ENCODE peak calls at places on chromosomes 4 and X, in four cellular contexts. U is A549, Z is breast epithelium, O is thyroid gland. S is an unnamed sample.

GRCh38 chrX:65668362-65669310 is 1.2 kb downstream of the MSN start:
- DNase-seq in U (peak), Z (peak), O (peak), S (peak)

GRCh38 chrX:71098302-71098701 is 2.7 kb downstream of the FOXO4 start:
- DNase-seq in U (peak), Z (no peak), O (peak), S (peak)

GRCh38 chr4:40579983-40580382 is 49.7 kb downstream of the RBM47 start:
- DNase-seq in U (peak), Z (no peak), O (no peak), S (no peak)

GRCh38 chrX:1598021-1598875 is 6.8 kb downstream of the AKAP17A start:
- DNase-seq in U (no peak), Z (no peak), O (no peak), S (no peak)

GRCh38 chrX:81120270-81120935 is 81.3 kb downstream of the HMGN5 start:
- DNase-seq in U (no peak), Z (no peak), O (peak), S (peak)

GRCh38 chr4:105936901-105937300 is 41.6 kb downstream of the NPNT start:
- DNase-seq in U (no peak), Z (no peak), O (peak), S (no peak)

GRCh38 chr4:156971623-156972369 is at the start of gene PDGFC:
- DNase-seq in U (peak), Z (peak), O (peak), S (peak)

GRCh38 chr4:174460684-174461083 is 61.6 kb downstream of the HPGD start:
- DNase-seq in U (no peak), Z (no peak), O (no peak), S (no peak)

GRCh38 chr4:52265781-52266525 is 214.8 kb downstream of the SPATA18 start:
- DNase-seq in U (no peak), Z (no peak), O (no peak), S (no peak)

GRCh38 chrX:47239898-47240545 is 7.2 kb downstream of the USP11 start:
- DNase-seq in U (no peak), Z (no peak), O (no peak), S (no peak)

GRCh38 chr4:55608591-55608990 is 16.5 kb upstream of the PDCL2 start:
- DNase-seq in U (no peak), Z (no peak), O (no peak), S (no peak)

GRCh38 chr4:88706574-88706973 is 8.9 kb upstream of the NAP1L5 start:
- DNase-seq in U (peak), Z (no peak), O (peak), S (peak)

GRCh38 chr4:128979934-128980333 is 113.4 kb downstream of the SCLT1 start:
- DNase-seq in U (peak), Z (no peak), O (no peak), S (peak)

GRCh38 chr4:36722986-36723385 is 441.6 kb downstream of the DTHD1 start:
- DNase-seq in U (no peak), Z (no peak), O (no peak), S (no peak)

GRCh38 chrX:13091111-13091765 is 46.8 kb upstream of the FAM9C start:
- DNase-seq in U (no peak), Z (no peak), O (no peak), S (no peak)

GRCh38 chr4:760616-761015 is 55.0 kb downstream of the PCGF3 start:
- DNase-seq in U (no peak), Z (no peak), O (no peak), S (no peak)

GRCh38 chr4:87532907-87533306 is 3.7 kb upstream of the SPARCL1 start:
- DNase-seq in U (no peak), Z (no peak), O (no peak), S (no peak)

GRCh38 chr4:87530868-87531267 is 1.7 kb upstream of the SPARCL1 start:
- DNase-seq in U (no peak), Z (no peak), O (peak), S (peak)

GRCh38 chr4:87527446-87528240 is 1.5 kb downstream of the SPARCL1 start:
- DNase-seq in U (no peak), Z (no peak), O (peak), S (peak)

GRCh38 chr4:87529187-87529586 is at the start of gene SPARCL1:
- DNase-seq in U (no peak), Z (no peak), O (peak), S (peak)

GRCh38 chr4:87532109-87532508 is 2.9 kb upstream of the SPARCL1 start:
- DNase-seq in U (no peak), Z (no peak), O (no peak), S (no peak)
- H3K27ac ChIP-seq in U (no peak), Z (peak), O (peak), S (no peak)

GRCh38 chr4:24980064-24980690 is 50.6 kb downstream of the LGI2 start:
- DNase-seq in U (peak), Z (no peak), O (peak), S (peak)

GRCh38 chr4:24984602-24985532 is 45.9 kb downstream of the LGI2 start:
- DNase-seq in U (no peak), Z (no peak), O (no peak), S (no peak)

GRCh38 chr4:24975505-24975904 is 55.2 kb downstream of the LGI2 start:
- DNase-seq in U (no peak), Z (no peak), O (no peak), S (no peak)

GRCh38 chr4:24978291-24979072 is 52.3 kb downstream of the LGI2 start:
- DNase-seq in U (no peak), Z (no peak), O (no peak), S (no peak)

DNA sequence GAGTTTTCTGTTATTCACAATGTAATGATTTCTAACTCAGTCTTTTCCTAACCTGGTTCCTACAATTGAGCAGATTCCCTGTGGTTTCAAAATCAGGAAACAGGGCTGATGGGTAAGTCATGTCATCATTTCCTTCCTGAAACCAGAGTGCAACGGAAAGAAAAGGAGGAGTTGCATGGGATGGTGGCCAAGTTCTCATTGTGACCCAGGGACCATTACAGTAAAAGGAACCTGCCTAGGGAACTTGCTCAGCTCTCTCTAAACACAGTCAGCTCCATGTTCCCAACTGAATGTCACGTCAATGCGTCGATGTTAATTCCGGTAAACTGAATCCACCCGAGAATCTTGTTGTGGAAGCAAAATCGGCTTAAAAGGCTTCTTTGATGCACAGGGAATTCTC is 51.2 kb downstream of the LGI2 start:
- DNase-seq in U (no peak), Z (no peak), O (peak), S (peak)
- TF ChIP-seq POLR2A in U (no peak), Z (no peak), O (no peak), S (no peak)

GRCh38 chrX:106802388-106803275 is at the start of gene TBC1D8B:
- DNase-seq in U (peak), Z (peak), O (peak), S (peak)
- H3K27ac ChIP-seq in U (peak), Z (peak), O (peak), S (peak)

GRCh38 chrX:38799995-38800394 is 1.3 kb upstream of the MID1IP1 start:
- DNase-seq in U (peak), Z (no peak), O (no peak), S (peak)

GRCh38 chrX:38803286-38803608 is 2.0 kb downstream of the MID1IP1 start:
- DNase-seq in U (no peak), Z (no peak), O (no peak), S (no peak)

GRCh38 chrX:38798956-38799355 is 2.3 kb upstream of the MID1IP1 start:
- DNase-seq in U (no peak), Z (no peak), O (no peak), S (no peak)

GRCh38 chrX:38803609-38804480 is 2.6 kb downstream of the MID1IP1 start:
- DNase-seq in U (peak), Z (peak), O (peak), S (peak)

GRCh38 chrX:38800981-38801845 is at the start of gene MID1IP1:
- DNase-seq in U (peak), Z (peak), O (peak), S (peak)
- TF ChIP-seq POLR2A in U (no peak), Z (no peak), O (peak), S (peak)

GRCh38 chr4:123600426-123600825 is 203.8 kb downstream of the SPRY1 start:
- DNase-seq in U (no peak), Z (no peak), O (no peak), S (no peak)
- H3K27ac ChIP-seq in U (peak), Z (peak), O (no peak), S (peak)

GRCh38 chr4:13953083-13953482 is 325.6 kb upstream of the BOD1L1 start:
- DNase-seq in U (no peak), Z (no peak), O (no peak), S (no peak)

GRCh38 chr4:13942936-13943335 is 315.4 kb upstream of the BOD1L1 start:
- DNase-seq in U (no peak), Z (no peak), O (no peak), S (no peak)

GRCh38 chr4:13944095-13944501 is 316.6 kb upstream of the BOD1L1 start:
- DNase-seq in U (no peak), Z (no peak), O (no peak), S (no peak)

GRCh38 chr4:13950491-13950890 is 323.0 kb upstream of the BOD1L1 start:
- DNase-seq in U (no peak), Z (no peak), O (no peak), S (no peak)

DNA sequence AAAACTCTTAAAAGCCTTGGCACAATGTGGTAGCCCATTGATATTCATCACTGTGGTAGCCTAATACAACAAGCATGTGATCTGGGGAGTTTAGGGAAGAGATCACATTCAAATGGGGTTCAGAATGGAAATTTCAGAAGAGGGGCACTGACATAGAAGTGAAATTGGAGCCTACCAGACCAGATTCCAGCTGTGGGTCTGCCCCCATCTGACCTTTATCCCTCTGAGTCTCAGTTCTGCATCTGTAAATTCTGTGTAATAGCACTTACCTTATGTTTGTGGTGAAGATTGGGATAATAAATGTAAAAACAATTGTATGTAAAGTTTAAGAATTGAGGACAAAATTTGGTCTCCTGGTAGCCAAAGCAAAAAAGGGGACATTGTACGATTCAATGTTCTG is 320.4 kb upstream of the BOD1L1 start:
- DNase-seq in U (no peak), Z (no peak), O (no peak), S (no peak)
- TF ChIP-seq POLR2A in U (no peak), Z (no peak), O (no peak), S (no peak)